ENCODE peak calls at places on chromosomes 7 and 10, in nine cellular contexts. M, Q, F, I, V, B, Y, J and R are unnamed samples.

GRCh38 chr7:157404845-157405481 is 68.2 kb downstream of the DNAJB6 start:
- DNase-seq in V (no peak), F (no peak), Y (peak; percentile 86), J (peak; percentile 51), Q (no peak), B (no peak), M (peak; percentile 24), I (peak; percentile 95), R (peak; percentile 96)

GRCh38 chr7:135800560-135800959 is 51.9 kb upstream of the FAM180A start:
- DNase-seq in Q (peak; percentile 70), V (no peak), Y (no peak), B (no peak), I (peak; percentile 38), F (no peak), M (no peak), J (no peak), R (no peak)

GRCh38 chr10:129502448-129502847 is 35.4 kb downstream of the MGMT start:
- DNase-seq in I (no peak), Q (no peak), V (no peak), F (no peak), Y (no peak), J (no peak), M (no peak), B (no peak), R (no peak)

GRCh38 chr10:76973515-76974289 is 663.9 kb downstream of the KCNMA1 start:
- DNase-seq in B (no peak), M (no peak), Q (no peak), J (no peak), V (no peak), F (no peak), Y (peak; percentile 23), I (peak; percentile 9), R (no peak)

GRCh38 chr10:96910488-96911395 is 78.6 kb downstream of the LCOR start:
- DNase-seq in J (peak; percentile 27), V (no peak), I (peak; percentile 41), M (peak; percentile 28), B (peak; percentile 24), F (peak; percentile 18), Y (no peak), Q (no peak), R (no peak)

GRCh38 chr10:46514899-46515298 is 41.6 kb downstream of the GPRIN2 start:
- DNase-seq in B (no peak), J (no peak), M (no peak), V (peak; percentile 32), I (no peak), Y (no peak), Q (no peak), F (no peak), R (no peak)

GRCh38 chr10:7258948-7259523 is 151.8 kb downstream of the SFMBT2 start:
- DNase-seq in Q (no peak), M (no peak), B (no peak), V (no peak), F (peak; percentile 22), Y (peak; percentile 52), I (no peak), J (no peak), R (no peak)

GRCh38 chr7:94883676-94884075 is 23.7 kb upstream of the PPP1R9A start:
- DNase-seq in Q (no peak), M (no peak), F (no peak), Y (no peak), J (no peak), B (no peak), I (no peak), V (no peak), R (no peak)

GRCh38 chr7:1513657-1514095 is 9.5 kb upstream of the INTS1 start:
- DNase-seq in M (no peak), Y (no peak), Q (no peak), I (peak; percentile 17), V (no peak), F (peak; percentile 83), J (no peak), B (no peak), R (peak; percentile 65)

GRCh38 chr10:122780391-122780790 is 65.3 kb downstream of the CUZD1 start:
- DNase-seq in F (no peak), I (no peak), J (no peak), Q (no peak), M (no peak), V (no peak), Y (peak; percentile 9), B (no peak), R (no peak)

GRCh38 chr7:152597514-152597913 is 78.4 kb downstream of the XRCC2 start:
- DNase-seq in J (no peak), I (no peak), F (no peak), M (no peak), Y (no peak), Q (no peak), V (no peak), B (no peak), R (no peak)
- H3K27ac ChIP-seq in J (no peak overlapping the region), I (no peak overlapping the region), F (no peak overlapping the region), M (no peak overlapping the region), Y (no peak overlapping the region), Q (no peak overlapping the region), V (no peak overlapping the region), B (no peak overlapping the region), R (no peak overlapping the region)

GRCh38 chr10:132186488-132187413 is at the start of gene DPYSL4:
- DNase-seq in V (no peak), F (no peak), I (peak; percentile 42), Q (peak; percentile 78), Y (no peak), M (no peak), J (no peak), B (no peak), R (no peak)
- TF ChIP-seq CTCF in V (no peak), F (no peak), I (no peak), Q (peak; percentile 19), Y (no peak), M (no peak), J (no peak), B (no peak), R (no peak)

DNA sequence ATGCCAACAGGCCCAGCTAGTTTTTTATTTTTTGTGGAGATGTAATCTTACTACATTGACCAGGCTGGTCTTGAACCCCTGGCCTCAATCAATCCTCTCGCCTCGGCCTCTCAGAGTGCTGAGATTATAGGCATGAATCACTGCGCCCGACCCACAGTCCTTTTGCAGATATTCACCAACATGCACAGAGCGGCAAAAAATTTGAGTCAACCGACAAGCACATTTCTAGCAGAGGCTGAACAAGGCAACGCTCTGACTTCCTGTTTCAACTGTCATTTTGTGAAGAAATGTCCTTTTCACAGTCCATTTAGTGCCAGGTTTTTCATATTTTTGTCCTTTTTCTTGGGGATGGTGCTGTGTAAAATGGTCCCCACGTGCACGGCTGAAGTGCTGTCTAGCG is 71.1 kb upstream of the KAT6B start:
- DNase-seq in Y (no peak), I (no peak), M (no peak), F (no peak), B (no peak), V (no peak), J (peak; percentile 79), Q (no peak), R (no peak)
- H3K27ac ChIP-seq in Y (no peak overlapping the region), I (no peak overlapping the region), M (peak overlapping the region; percentile 6), F (no peak overlapping the region), B (no peak overlapping the region), V (no peak overlapping the region), J (peak overlapping the region; percentile 79), Q (no peak overlapping the region), R (no peak overlapping the region)

DNA sequence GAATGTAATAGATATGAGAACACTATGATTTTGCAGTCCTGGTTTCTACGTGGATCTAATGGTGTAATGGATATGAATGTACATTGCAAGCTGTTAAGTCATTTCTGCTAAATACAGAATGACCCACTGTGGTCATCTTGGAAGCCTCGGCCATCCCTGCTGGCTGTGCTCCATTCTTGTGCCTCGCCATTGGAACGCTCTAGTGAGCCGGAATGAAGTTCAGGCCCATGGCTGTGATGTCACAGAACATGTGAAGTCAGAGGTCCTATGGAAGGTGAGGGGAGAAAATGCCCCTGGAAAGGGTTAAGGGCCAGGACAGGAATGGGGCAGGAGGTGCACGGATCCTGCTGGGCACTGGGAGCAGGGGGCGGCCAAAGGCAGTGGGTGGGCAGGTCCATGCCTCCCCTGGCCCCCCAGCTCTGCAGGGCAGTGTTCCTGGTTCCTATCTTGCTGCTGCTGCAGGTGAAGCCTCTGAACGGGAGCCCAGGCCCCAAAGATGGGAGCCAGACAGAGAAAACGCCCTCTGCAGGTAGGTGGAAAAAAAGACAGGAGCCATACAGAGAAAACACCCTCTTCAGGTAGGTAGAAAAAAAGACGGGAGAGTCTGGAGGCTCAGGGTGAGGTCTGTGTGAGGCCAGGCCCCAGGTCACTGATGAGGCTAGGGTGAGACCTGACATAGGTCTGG is at the start of gene LLCFC1:
- DNase-seq in B (peak; percentile 19), I (no peak), M (no peak), Y (no peak), V (no peak), J (no peak), F (no peak), Q (peak; percentile 86), R (no peak)
- TF ChIP-seq CTCF in B (peak; percentile 68), I (no peak), M (no peak), Y (no peak), V (no peak), J (no peak), F (no peak), Q (peak; percentile 81), R (no peak)